ENCODE peak calls at places on chromosomes 16 and 17, in ten cellular contexts. Z, T, B, N, J, S, Q, Y, O and E are unnamed samples.

GRCh38 chr17:82805823-82806222 is 34.0 kb downstream of the ZNF750 start:
- DNase-seq in Z (no peak), T (no peak), B (no peak), N (no peak), J (no peak), S (no peak), Q (no peak), Y (no peak), O (no peak), E (no peak)

GRCh38 chr16:8914098-8914497 is 31.9 kb downstream of the LITAFD start:
- DNase-seq in Z (no peak), T (no peak), B (no peak), N (no peak), J (no peak), S (no peak), Q (no peak), Y (no peak), O (no peak), E (no peak)

GRCh38 chr17:75983501-75984181 is 4.6 kb downstream of the TEN1 start:
- DNase-seq in Z (no peak), T (no peak), B (no peak), N (no peak), J (no peak), S (peak), Q (peak), Y (no peak), O (no peak), E (peak)

GRCh38 chr17:38724337-38724988 is 5.7 kb upstream of the CISD3 start:
- DNase-seq in Z (no peak), T (peak), B (no peak), N (peak), J (no peak), S (no peak), Q (no peak), Y (no peak), O (no peak), E (no peak)

GRCh38 chr17:40073454-40074174 is 10.8 kb downstream of the THRA start:
- DNase-seq in Z (no peak), T (no peak), B (no peak), N (no peak), J (no peak), S (no peak), Q (no peak), Y (no peak), O (no peak), E (no peak)

GRCh38 chr17:55273579-55274370 is 9.0 kb downstream of the HLF start:
- DNase-seq in Z (no peak), T (peak), B (no peak), N (peak), J (no peak), S (no peak), Q (no peak), Y (peak), O (no peak), E (no peak)

GRCh38 chr16:85541619-85542547 is 71.2 kb upstream of the GSE1 start:
- DNase-seq in Z (no peak), T (no peak), B (no peak), N (no peak), J (no peak), S (no peak), Q (no peak), Y (no peak), O (no peak), E (no peak)

GRCh38 chr16:47492428-47493357 is 31.6 kb downstream of the PHKB start:
- DNase-seq in Z (no peak), T (no peak), B (no peak), N (peak), J (no peak), S (no peak), Q (peak), Y (peak), O (peak), E (no peak)

GRCh38 chr17:36001862-36002603 is 680 bp upstream of the CCL15 start:
- DNase-seq in Z (no peak), T (no peak), B (no peak), N (no peak), J (no peak), S (peak), Q (no peak), Y (no peak), O (no peak), E (no peak)

GRCh38 chr17:73293480-73293911 is 18.3 kb downstream of the CDC42EP4 start:
- DNase-seq in Z (no peak), T (no peak), B (no peak), N (no peak), J (no peak), S (no peak), Q (peak), Y (no peak), O (no peak), E (no peak)

GRCh38 chr16:19926449-19927390 is 42.1 kb upstream of the GPRC5B start:
- DNase-seq in Z (no peak), T (no peak), B (no peak), N (no peak), J (peak), S (peak), Q (no peak), Y (no peak), O (no peak), E (no peak)

GRCh38 chr16:70682239-70683145 is 3.4 kb downstream of the MTSS2 start:
- DNase-seq in Z (no peak), T (no peak), B (no peak), N (no peak), J (no peak), S (no peak), Q (no peak), Y (peak), O (no peak), E (no peak)

GRCh38 chr17:17685775-17686291 is 4.6 kb downstream of the RAI1 start:
- DNase-seq in Z (no peak), T (no peak), B (no peak), N (no peak), J (no peak), S (peak), Q (no peak), Y (no peak), O (no peak), E (no peak)

GRCh38 chr17:3895354-3895753 is 2.5 kb upstream of the CAMKK1 start:
- DNase-seq in Z (no peak), T (no peak), B (no peak), N (no peak), J (no peak), S (no peak), Q (no peak), Y (no peak), O (no peak), E (no peak)

GRCh38 chr17:38605852-38606645 is at the start of gene SRCIN1:
- DNase-seq in Z (no peak), T (no peak), B (no peak), N (no peak), J (no peak), S (peak), Q (peak), Y (peak), O (peak), E (no peak)

GRCh38 chr16:86960266-86960665 is 356.9 kb downstream of the C16orf95 start:
- DNase-seq in Z (no peak), T (no peak), B (no peak), N (no peak), J (no peak), S (no peak), Q (no peak), Y (no peak), O (no peak), E (no peak)

GRCh38 chr17:40510328-40510648 is 8.9 kb upstream of the TNS4 start:
- DNase-seq in Z (no peak), T (no peak), B (no peak), N (no peak), J (no peak), S (no peak), Q (no peak), Y (no peak), O (no peak), E (peak)

GRCh38 chr17:9298776-9299295 is 276.8 kb downstream of the STX8 start:
- DNase-seq in Z (no peak), T (no peak), B (no peak), N (no peak), J (no peak), S (no peak), Q (no peak), Y (no peak), O (no peak), E (no peak)